ENCODE peak calls at places on chromosome 3, in nine cellular contexts. C, A, Q, G, H, J, X, N and R are unnamed samples.

GRCh38 chr3:53650424-53650823 is 156.0 kb downstream of the CACNA1D start:
- DNase-seq in C (no peak), A (no peak), Q (no peak), G (no peak), H (no peak), J (no peak), X (no peak), N (no peak), R (no peak)

GRCh38 chr3:160023476-160023875 is 34.8 kb downstream of the IL12A start:
- DNase-seq in C (no peak), A (no peak), Q (no peak), G (peak; percentile 68), H (peak; percentile 26), J (no peak), X (no peak), N (no peak), R (no peak)

GRCh38 chr3:170714151-170714550 is 128.3 kb upstream of the SLC7A14 start:
- DNase-seq in C (no peak), A (no peak), Q (no peak), G (peak; percentile 77), H (peak; percentile 52), J (no peak), X (peak; percentile 52), N (no peak), R (no peak)

GRCh38 chr3:187713504-187713903 is 11.1 kb upstream of the RTP2 start:
- DNase-seq in C (no peak), A (no peak), Q (no peak), G (peak; percentile 32), H (peak; percentile 46), J (no peak), X (peak; percentile 41), N (no peak), R (no peak)

GRCh38 chr3:141052570-141053069 is 1.5 kb downstream of the SPSB4 start:
- DNase-seq in C (no peak), A (peak; percentile 60), Q (no peak), G (no peak), H (no peak), J (no peak), X (no peak), N (no peak), R (no peak)

GRCh38 chr3:57820479-57820878 is 64.4 kb downstream of the SLMAP start:
- DNase-seq in C (no peak), A (no peak), Q (no peak), G (no peak), H (no peak), J (no peak), X (no peak), N (no peak), R (no peak)

GRCh38 chr3:21942328-21942727 is 191.3 kb upstream of the ZNF385D start:
- DNase-seq in C (no peak), A (no peak), Q (no peak), G (peak; percentile 93), H (peak; percentile 43), J (peak; percentile 95), X (peak; percentile 19), N (no peak), R (no peak)

GRCh38 chr3:182979719-182980191 is 583 bp downstream of the DCUN1D1 start:
- DNase-seq in C (no peak), A (peak; percentile 60), Q (peak; percentile 54), G (peak; percentile 52), H (peak; percentile 8), J (no peak), X (peak; percentile 21), N (no peak), R (no peak)

GRCh38 chr3:179624471-179624870 is 19.9 kb downstream of the NDUFB5 start:
- DNase-seq in C (no peak), A (no peak), Q (no peak), G (peak; percentile 19), H (no peak), J (no peak), X (no peak), N (no peak), R (no peak)

GRCh38 chr3:163622384-163622783 is 1455.9 kb downstream of the SI start:
- DNase-seq in C (no peak), A (peak; percentile 32), Q (no peak), G (no peak), H (peak; percentile 1), J (no peak), X (no peak), N (no peak), R (no peak)

GRCh38 chr3:147379651-147380050 is 26.7 kb downstream of the ZIC4 start:
- DNase-seq in C (no peak), A (no peak), Q (no peak), G (no peak), H (no peak), J (no peak), X (no peak), N (no peak), R (no peak)

GRCh38 chr3:108090066-108090700 is 648 bp downstream of the CD47 start:
- DNase-seq in C (no peak), A (peak; percentile 37), Q (peak; percentile 66), G (peak; percentile 63), H (peak; percentile 57), J (no peak), X (no peak), N (peak; percentile 62), R (no peak)

GRCh38 chr3:155387571-155387970 is 94.1 kb upstream of the STRIT1 start:
- DNase-seq in C (no peak), A (no peak), Q (no peak), G (no peak), H (no peak), J (no peak), X (peak; percentile 78), N (no peak), R (no peak)

GRCh38 chr3:13378155-13378554 is 42.0 kb downstream of the NUP210 start:
- DNase-seq in C (no peak), A (no peak), Q (no peak), G (peak; percentile 24), H (no peak), J (peak; percentile 12), X (peak; percentile 56), N (no peak), R (no peak)

GRCh38 chr3:51929420-51930003 is 12.2 kb downstream of the RRP9 start:
- DNase-seq in C (no peak), A (peak; percentile 49), Q (no peak), G (peak; percentile 11), H (no peak), J (no peak), X (peak; percentile 17), N (no peak), R (peak; percentile 41)

GRCh38 chr3:139811331-139811730 is 123.7 kb upstream of the CLSTN2 start:
- DNase-seq in C (no peak), A (no peak), Q (no peak), G (no peak), H (no peak), J (no peak), X (peak; percentile 41), N (no peak), R (no peak)